ENCODE peak calls at places on chromosome 4, in nine cellular contexts. P, T, C, V, O, M, E, B and R are unnamed samples.

GRCh38 chr4:175951794-175952193 is 113.8 kb upstream of the WDR17 start:
- DNase-seq in C (no peak), M (no peak), E (peak), P (no peak), O (no peak), V (no peak), B (no peak), T (no peak), R (no peak)

GRCh38 chr4:124178449-124179021 is 534.0 kb downstream of the ANKRD50 start:
- DNase-seq in P (no peak), O (no peak), E (no peak), M (no peak), B (no peak), V (no peak), C (no peak), T (no peak), R (no peak)

GRCh38 chr4:168273838-168274237 is 44.7 kb downstream of the DDX60 start:
- DNase-seq in P (no peak), E (no peak), O (no peak), C (no peak), T (no peak), M (no peak), B (no peak), V (no peak), R (no peak)

GRCh38 chr4:72468904-72469502 is 100.0 kb downstream of the ADAMTS3 start:
- DNase-seq in E (no peak), V (no peak), T (no peak), C (no peak), B (no peak), M (no peak), O (peak), P (no peak), R (no peak)

GRCh38 chr4:122921971-122922876 is at the start of gene NUDT6:
- DNase-seq in C (peak), E (peak), B (peak), M (no peak), V (peak), O (peak), T (peak), P (peak), R (peak)

GRCh38 chr4:1205641-1206298 is 33.4 kb upstream of the SPON2 start:
- DNase-seq in E (peak), C (peak), M (no peak), B (peak), O (no peak), T (peak), V (no peak), P (no peak), R (peak)

GRCh38 chr4:102217345-102217744 is 127.9 kb downstream of the SLC39A8 start:
- DNase-seq in B (no peak), V (no peak), O (no peak), E (no peak), M (no peak), C (no peak), T (no peak), P (no peak), R (no peak)

GRCh38 chr4:174521800-174522182 is 497 bp downstream of the HPGD start:
- DNase-seq in M (no peak), B (no peak), C (no peak), P (no peak), O (no peak), E (peak), T (peak), V (peak), R (no peak)

GRCh38 chr4:10504510-10504909 is 47.3 kb upstream of the ZNF518B start:
- DNase-seq in M (no peak), E (no peak), C (no peak), P (no peak), V (no peak), O (no peak), B (no peak), T (no peak), R (no peak)

GRCh38 chr4:90184560-90184959 is 57.4 kb downstream of the CCSER1 start:
- DNase-seq in V (no peak), C (no peak), T (no peak), E (no peak), M (no peak), O (no peak), P (no peak), B (no peak), R (no peak)

GRCh38 chr4:72112514-72113156 is 80.8 kb downstream of the NPFFR2 start:
- DNase-seq in V (no peak), B (no peak), M (peak), T (no peak), C (no peak), P (no peak), O (peak), E (no peak), R (no peak)

GRCh38 chr4:169243808-169244207 is 26.9 kb downstream of the SH3RF1 start:
- DNase-seq in T (no peak), E (no peak), M (no peak), O (peak), V (no peak), P (no peak), B (no peak), C (no peak), R (no peak)

GRCh38 chr4:180909279-180909678 is 1333.9 kb upstream of the TENM3 start:
- DNase-seq in E (no peak), B (no peak), T (no peak), P (no peak), C (no peak), O (no peak), M (no peak), V (peak), R (no peak)

GRCh38 chr4:48748949-48749596 is 31.0 kb downstream of the FRYL start:
- DNase-seq in B (no peak), E (no peak), O (no peak), T (no peak), C (no peak), M (no peak), V (no peak), P (no peak), R (no peak)
- TF ChIP-seq POLR2AphosphoS5 in B (no peak), E (no peak), O (no peak), T (no peak), C (no peak), M (no peak), V (no peak), P (no peak), R (no peak)

GRCh38 chr4:165784672-165785071 is 88.4 kb upstream of the TLL1 start:
- DNase-seq in P (no peak), V (no peak), B (no peak), O (no peak), T (no peak), E (no peak), C (no peak), M (no peak), R (no peak)
- TF ChIP-seq POLR2AphosphoS5 in P (no peak), V (no peak), B (no peak), O (no peak), T (no peak), E (no peak), C (no peak), M (no peak), R (peak)

GRCh38 chr4:15234101-15234500 is 193.7 kb upstream of the C1QTNF7 start:
- DNase-seq in T (no peak), O (no peak), M (no peak), V (no peak), B (no peak), E (no peak), C (no peak), P (no peak), R (no peak)
- TF ChIP-seq POLR2AphosphoS5 in T (no peak), O (no peak), M (no peak), V (no peak), B (no peak), E (no peak), C (no peak), P (no peak), R (no peak)

GRCh38 chr4:24858550-24858949 is 54.3 kb downstream of the CCDC149 start:
- DNase-seq in V (no peak), O (no peak), M (no peak), B (no peak), P (no peak), T (no peak), C (no peak), E (no peak), R (no peak)

GRCh38 chr4:24856586-24856985 is 56.3 kb downstream of the CCDC149 start:
- DNase-seq in C (no peak), B (no peak), E (no peak), O (no peak), P (no peak), V (no peak), T (no peak), M (no peak), R (no peak)

GRCh38 chr4:24855741-24856140 is 57.1 kb downstream of the CCDC149 start:
- DNase-seq in B (no peak), E (no peak), V (no peak), C (no peak), P (no peak), O (no peak), M (no peak), T (no peak), R (no peak)

GRCh38 chr4:24862073-24862751 is 50.6 kb downstream of the CCDC149 start:
- DNase-seq in E (no peak), O (no peak), B (no peak), T (no peak), V (no peak), P (no peak), C (no peak), M (no peak), R (no peak)

GRCh38 chr4:24857996-24858395 is 54.8 kb downstream of the CCDC149 start:
- DNase-seq in C (no peak), B (no peak), T (no peak), O (no peak), M (no peak), P (no peak), V (no peak), E (no peak), R (no peak)
- TF ChIP-seq POLR2AphosphoS5 in C (no peak), B (no peak), T (peak), O (no peak), M (no peak), P (peak), V (no peak), E (no peak), R (peak)

GRCh38 chr4:6891436-6892170 is 18.0 kb upstream of the TBC1D14 start:
- DNase-seq in E (peak), M (no peak), B (no peak), T (no peak), P (no peak), C (no peak), O (no peak), V (no peak), R (no peak)

GRCh38 chr4:6894086-6894478 is 15.5 kb upstream of the TBC1D14 start:
- DNase-seq in P (no peak), E (no peak), O (no peak), V (no peak), C (no peak), M (no peak), T (peak), B (no peak), R (peak)

GRCh38 chr4:6892909-6893202 is 16.8 kb upstream of the TBC1D14 start:
- DNase-seq in T (no peak), B (no peak), M (no peak), E (peak), P (no peak), V (no peak), C (no peak), O (no peak), R (peak)

GRCh38 chr4:6893449-6894085 is 16.1 kb upstream of the TBC1D14 start:
- DNase-seq in M (no peak), O (peak), B (no peak), C (no peak), V (no peak), E (peak), P (no peak), T (peak), R (peak)

DNA sequence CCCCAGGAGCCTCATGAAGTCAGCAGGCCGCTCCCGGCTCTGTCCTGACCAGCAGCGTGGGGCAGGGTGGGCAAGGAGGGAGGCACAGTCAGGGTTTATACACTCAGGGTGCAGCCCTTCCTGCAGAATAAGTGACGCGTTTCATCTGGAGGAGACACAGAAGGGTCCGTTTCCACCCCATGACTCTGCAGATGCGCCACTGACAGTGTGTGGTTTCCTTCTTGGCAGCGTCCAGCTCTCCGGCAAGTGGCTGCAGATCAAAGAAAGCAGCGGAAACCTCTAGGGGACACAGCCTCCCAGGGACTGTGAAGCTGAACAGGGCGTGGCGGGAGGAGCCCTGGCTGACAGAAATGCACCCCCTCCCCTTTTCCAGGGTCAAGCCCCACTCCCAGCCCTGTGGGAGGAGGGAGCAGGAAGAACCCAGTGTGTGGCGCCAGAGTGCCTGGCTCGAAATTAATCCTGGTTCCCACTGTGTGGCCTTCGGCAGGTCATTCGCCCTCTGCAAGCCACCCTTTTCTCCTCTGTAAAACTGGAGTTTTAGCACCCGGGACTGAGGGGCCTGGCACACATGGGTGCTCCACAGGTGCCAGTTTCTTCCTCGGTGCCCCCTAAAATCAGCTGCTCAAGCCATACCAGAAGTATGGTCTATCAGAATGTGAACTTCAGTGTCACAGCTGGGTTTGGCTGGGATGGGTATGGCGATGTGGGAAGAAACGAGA is 17.3 kb upstream of the TBC1D14 start:
- DNase-seq in B (no peak), P (no peak), O (peak), M (no peak), V (no peak), C (no peak), T (peak), E (peak), R (peak)
- TF ChIP-seq POLR2AphosphoS5 in B (no peak), P (no peak), O (peak), M (no peak), V (no peak), C (no peak), T (no peak), E (peak), R (no peak)

DNA sequence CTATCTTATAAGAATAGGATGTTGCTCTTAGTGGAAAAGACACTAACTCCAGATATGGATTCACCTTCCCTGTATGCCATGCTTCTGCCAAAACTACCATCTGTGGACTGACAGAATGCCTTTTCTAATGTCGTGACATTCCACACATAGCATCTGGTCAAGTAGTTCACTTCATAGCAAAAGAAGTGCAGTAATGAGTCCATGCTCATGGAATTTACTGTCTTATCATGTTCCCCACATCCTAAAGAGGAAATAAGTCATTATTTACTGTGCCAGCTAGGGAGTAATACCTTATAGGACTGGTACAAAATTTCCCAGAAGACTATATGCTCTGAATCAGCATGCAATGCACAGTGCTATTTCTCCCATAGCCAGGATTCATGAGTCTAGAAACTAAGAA is 562.4 kb downstream of the TLL1 start:
- DNase-seq in E (no peak), M (peak), P (no peak), C (no peak), O (no peak), V (no peak), T (no peak), B (no peak), R (no peak)
- TF ChIP-seq POLR2AphosphoS5 in E (no peak), M (no peak), P (no peak), C (no peak), O (no peak), V (no peak), T (no peak), B (no peak), R (no peak)